ENCODE peak calls at places on chromosome 7, in six cellular contexts. T is GM12892, L is transverse colon, N is spleen, S is GM12891, I is suprapubic skin. P is an unnamed sample.

GRCh38 chr7:94888542-94888941 is 18.9 kb upstream of the PPP1R9A start:
- DNase-seq in T (no peak), L (peak), N (no peak), S (no peak), I (no peak), P (peak)

GRCh38 chr7:39465055-39465929 is 100.9 kb upstream of the YAE1 start:
- DNase-seq in T (peak), L (peak), N (no peak), S (peak), I (no peak), P (peak)

GRCh38 chr7:38795596-38795995 is 113.4 kb downstream of the VPS41 start:
- DNase-seq in T (no peak), L (no peak), N (no peak), S (no peak), I (no peak), P (no peak)

GRCh38 chr7:23471090-23471859 is 984 bp upstream of the IGF2BP3 start:
- DNase-seq in T (peak), L (peak), N (peak), S (peak), I (no peak), P (no peak)

GRCh38 chr7:102106625-102107024 is 180.0 kb upstream of the SH2B2 start:
- DNase-seq in T (no peak), L (no peak), N (peak), S (no peak), I (no peak), P (no peak)

GRCh38 chr7:14748461-14748860 is 154.1 kb downstream of the DGKB start:
- DNase-seq in T (no peak), L (no peak), N (no peak), S (no peak), I (no peak), P (no peak)

GRCh38 chr7:24755541-24756416 is 1.5 kb downstream of the GSDME start:
- DNase-seq in T (peak), L (no peak), N (no peak), S (no peak), I (no peak), P (no peak)

GRCh38 chr7:4791738-4792536 is 16.5 kb downstream of the AP5Z1 start:
- DNase-seq in T (no peak), L (peak), N (peak), S (peak), I (no peak), P (peak)

GRCh38 chr7:134520130-134520529 is 7.2 kb upstream of the AKR1B10 start:
- DNase-seq in T (no peak), L (no peak), N (no peak), S (no peak), I (no peak), P (no peak)

GRCh38 chr7:12054830-12055229 is 156.3 kb upstream of the TMEM106B start:
- DNase-seq in T (no peak), L (no peak), N (no peak), S (no peak), I (no peak), P (no peak)

GRCh38 chr7:1607686-1608085 is 37.9 kb upstream of the PSMG3 start:
- DNase-seq in T (no peak), L (no peak), N (peak), S (no peak), I (no peak), P (no peak)

GRCh38 chr7:135232087-135232486 is 1.6 kb upstream of the STRA8 start:
- DNase-seq in T (no peak), L (no peak), N (no peak), S (no peak), I (no peak), P (no peak)

GRCh38 chr7:47915066-47915976 is 32.9 kb downstream of the PKD1L1 start:
- DNase-seq in T (no peak), L (no peak), N (no peak), S (no peak), I (no peak), P (no peak)

GRCh38 chr7:44318296-44318695 is 7.1 kb downstream of the CAMK2B start:
- DNase-seq in T (no peak), L (no peak), N (no peak), S (no peak), I (no peak), P (no peak)

GRCh38 chr7:17302575-17303142 is 4.2 kb downstream of the AHR start:
- DNase-seq in T (no peak), L (no peak), N (no peak), S (no peak), I (no peak), P (no peak)

GRCh38 chr7:128427289-128427891 is 17.6 kb upstream of the IMPDH1 start:
- DNase-seq in T (no peak), L (no peak), N (no peak), S (no peak), I (no peak), P (peak)

GRCh38 chr7:117076426-117076943 is 123.2 kb downstream of the ST7 start:
- DNase-seq in T (no peak), L (no peak), N (no peak), S (no peak), I (no peak), P (no peak)

GRCh38 chr7:105454058-105454739 is 65.5 kb upstream of the SRPK2 start:
- DNase-seq in T (no peak), L (no peak), N (no peak), S (no peak), I (no peak), P (no peak)

GRCh38 chr7:115356139-115356746 is 434.3 kb downstream of the MDFIC start:
- DNase-seq in T (no peak), L (no peak), N (no peak), S (peak), I (no peak), P (no peak)

GRCh38 chr7:101216001-101216859 is 1.2 kb downstream of the PLOD3 start:
- DNase-seq in T (no peak), L (no peak), N (no peak), S (no peak), I (no peak), P (no peak)

GRCh38 chr7:77570330-77571011 is 33.4 kb downstream of the PTPN12 start:
- DNase-seq in T (no peak), L (no peak), N (no peak), S (no peak), I (no peak), P (no peak)

GRCh38 chr7:747186-747585 is 20.1 kb upstream of the PRKAR1B start:
- DNase-seq in T (no peak), L (no peak), N (peak), S (no peak), I (peak), P (no peak)

GRCh38 chr7:66150471-66150870 is 35.8 kb downstream of the CRCP start:
- DNase-seq in T (no peak), L (peak), N (no peak), S (no peak), I (no peak), P (no peak)
- TF ChIP-seq POLR2A in T (no peak), L (no peak), N (no peak), S (no peak), I (no peak), P (no peak)

DNA sequence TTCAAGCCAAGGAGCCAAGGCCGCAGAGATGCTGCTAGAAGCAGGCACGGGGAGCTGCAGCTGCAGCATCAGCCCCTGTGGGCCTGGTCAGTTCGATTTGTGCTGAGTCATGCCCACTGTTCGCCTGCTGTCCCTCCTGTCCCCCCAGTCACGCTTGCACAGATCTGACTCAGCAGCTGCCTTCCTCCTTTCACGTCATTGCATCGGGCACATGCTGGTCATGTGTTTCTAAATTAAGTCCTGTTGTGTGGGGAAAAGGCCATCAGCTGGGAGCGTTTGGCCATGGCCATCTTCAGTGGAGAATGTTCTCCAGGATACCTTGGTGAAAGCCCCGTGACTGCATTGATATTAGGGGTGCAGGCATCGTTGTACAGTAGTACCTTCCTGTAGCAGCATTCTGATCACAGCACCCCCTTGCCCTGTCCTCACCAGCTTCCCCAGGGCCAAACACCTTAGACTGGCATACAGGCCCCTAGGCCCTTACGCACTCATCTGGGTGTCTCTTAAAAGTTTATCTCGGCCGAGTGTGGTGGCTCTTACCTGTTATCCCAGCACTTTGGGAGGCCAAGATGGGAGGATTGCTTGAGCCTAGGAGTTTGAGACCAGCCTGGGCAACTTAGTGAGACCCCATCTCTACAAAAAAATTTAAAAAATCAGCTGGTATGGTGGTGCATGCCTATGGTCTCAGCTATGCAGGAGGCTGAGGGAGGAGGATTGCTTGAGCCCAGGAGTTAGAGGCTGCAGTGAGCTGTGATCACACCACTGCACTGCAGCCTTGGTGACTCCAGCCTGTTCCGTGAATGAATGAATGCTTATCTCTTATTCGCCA is 23.2 kb downstream of the POR start:
- DNase-seq in T (no peak), L (peak), N (no peak), S (no peak), I (peak), P (no peak)
- TF ChIP-seq POLR2AphosphoS5 in T (no peak), L (no peak), N (peak), S (no peak), I (no peak), P (peak)

GRCh38 chr7:27175005-27175625 is 995 bp upstream of the HOXA10 start:
- DNase-seq in T (no peak), L (peak), N (peak), S (no peak), I (peak), P (peak)
- TF ChIP-seq POLR2A in T (no peak), L (peak), N (no peak), S (no peak), I (no peak), P (peak)

DNA sequence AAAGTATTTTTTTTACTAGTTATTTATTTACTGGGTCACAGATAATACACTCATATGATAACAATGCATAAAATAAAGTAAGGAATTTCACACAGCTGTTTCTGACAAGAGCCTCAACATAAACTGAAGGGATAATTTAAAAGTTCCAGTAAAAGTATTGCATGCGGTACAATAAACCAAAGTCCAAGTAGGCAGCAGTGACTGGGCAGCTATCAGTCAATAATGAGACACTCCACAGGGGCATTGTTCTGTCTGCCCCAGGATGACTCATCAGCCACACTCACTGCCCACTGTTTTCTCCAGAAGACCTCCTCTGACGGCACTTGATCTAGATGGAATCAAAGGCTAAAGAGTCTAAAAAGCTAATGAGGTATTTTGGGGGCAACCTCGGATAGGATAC is 174.8 kb downstream of the AVL9 start:
- DNase-seq in T (no peak), L (peak), N (no peak), S (no peak), I (no peak), P (no peak)
- TF ChIP-seq POLR2AphosphoS5 in T (no peak), L (peak), N (no peak), S (no peak), I (no peak), P (no peak)

DNA sequence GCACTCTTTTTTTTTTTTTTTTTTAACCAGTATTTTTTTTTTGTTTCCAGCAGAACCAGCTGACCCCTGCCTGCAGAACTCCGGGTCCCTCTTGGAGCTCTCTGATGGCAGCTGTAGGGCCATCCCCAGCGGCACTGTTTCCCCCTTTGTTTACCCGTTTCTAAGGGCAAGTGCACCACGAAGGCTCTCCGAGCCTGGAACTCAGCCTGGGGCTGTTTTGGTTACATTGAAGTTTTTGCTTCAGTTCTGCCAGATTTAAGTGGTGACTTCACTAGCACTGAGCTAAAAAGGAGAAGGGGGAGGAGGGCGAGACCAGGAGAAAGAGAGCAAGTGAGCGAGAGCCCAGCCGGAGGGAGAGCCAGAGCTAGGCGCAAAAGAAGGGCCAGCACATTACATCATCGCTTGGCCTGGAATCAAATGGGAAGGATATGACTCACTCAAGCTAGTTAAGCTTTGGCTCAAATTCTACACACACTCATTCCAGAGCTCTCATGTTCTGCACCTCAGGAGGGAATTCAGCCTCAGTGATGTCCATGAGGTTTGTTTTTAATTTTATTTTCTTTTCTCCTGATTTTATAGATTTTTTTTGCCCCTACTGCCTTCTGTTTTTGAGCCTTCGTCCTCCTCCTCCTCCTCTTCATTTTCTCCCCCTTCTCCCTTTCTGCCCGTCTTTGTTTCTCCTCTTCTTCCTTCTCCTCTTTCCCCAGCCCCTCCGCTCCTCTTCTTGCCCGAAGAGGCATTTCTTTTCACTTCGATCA is 272.3 kb downstream of the TRIL start:
- DNase-seq in T (no peak), L (peak), N (peak), S (no peak), I (peak), P (peak)
- TF ChIP-seq POLR2A in T (no peak), L (peak), N (no peak), S (no peak), I (no peak), P (peak)

GRCh38 chr7:129434846-129435318 is 650 bp downstream of the STRIP2 start:
- DNase-seq in T (peak), L (peak), N (peak), S (no peak), I (no peak), P (no peak)
- TF ChIP-seq POLR2AphosphoS5 in T (no peak), L (no peak), N (no peak), S (no peak), I (no peak), P (no peak)

GRCh38 chr7:158733762-158734494 is 29.3 kb upstream of the NCAPG2 start:
- DNase-seq in T (no peak), L (no peak), N (no peak), S (no peak), I (no peak), P (no peak)

GRCh38 chr7:158733220-158733519 is 28.6 kb upstream of the NCAPG2 start:
- DNase-seq in T (no peak), L (no peak), N (no peak), S (no peak), I (no peak), P (no peak)

GRCh38 chr7:158734861-158735260 is 30.3 kb upstream of the NCAPG2 start:
- DNase-seq in T (no peak), L (no peak), N (no peak), S (no peak), I (no peak), P (no peak)

GRCh38 chr7:158737064-158737695 is 32.6 kb upstream of the NCAPG2 start:
- DNase-seq in T (no peak), L (no peak), N (no peak), S (no peak), I (no peak), P (no peak)

DNA sequence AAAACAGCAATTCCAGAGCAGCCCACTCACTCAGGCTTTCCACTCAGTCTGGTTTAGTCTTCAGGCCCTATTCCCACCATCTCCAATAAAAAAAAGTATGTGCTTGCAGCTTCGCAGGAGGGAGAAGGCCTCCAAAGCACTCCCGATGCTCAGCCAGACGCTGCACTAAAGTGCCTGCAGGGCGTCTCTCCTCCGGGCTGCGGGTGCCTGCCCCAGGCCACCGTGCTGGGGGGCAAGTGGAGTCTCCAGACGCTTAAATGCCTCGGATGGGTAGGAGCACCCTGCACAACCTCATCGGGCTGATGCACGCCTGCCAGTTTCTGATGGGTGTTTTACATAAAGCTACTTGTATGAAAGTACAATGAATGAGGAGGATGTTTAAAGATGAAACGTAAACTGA is 31.3 kb upstream of the NCAPG2 start:
- DNase-seq in T (no peak), L (no peak), N (no peak), S (no peak), I (no peak), P (no peak)
- TF ChIP-seq POLR2A in T (no peak), L (no peak), N (no peak), S (no peak), I (no peak), P (no peak)

DNA sequence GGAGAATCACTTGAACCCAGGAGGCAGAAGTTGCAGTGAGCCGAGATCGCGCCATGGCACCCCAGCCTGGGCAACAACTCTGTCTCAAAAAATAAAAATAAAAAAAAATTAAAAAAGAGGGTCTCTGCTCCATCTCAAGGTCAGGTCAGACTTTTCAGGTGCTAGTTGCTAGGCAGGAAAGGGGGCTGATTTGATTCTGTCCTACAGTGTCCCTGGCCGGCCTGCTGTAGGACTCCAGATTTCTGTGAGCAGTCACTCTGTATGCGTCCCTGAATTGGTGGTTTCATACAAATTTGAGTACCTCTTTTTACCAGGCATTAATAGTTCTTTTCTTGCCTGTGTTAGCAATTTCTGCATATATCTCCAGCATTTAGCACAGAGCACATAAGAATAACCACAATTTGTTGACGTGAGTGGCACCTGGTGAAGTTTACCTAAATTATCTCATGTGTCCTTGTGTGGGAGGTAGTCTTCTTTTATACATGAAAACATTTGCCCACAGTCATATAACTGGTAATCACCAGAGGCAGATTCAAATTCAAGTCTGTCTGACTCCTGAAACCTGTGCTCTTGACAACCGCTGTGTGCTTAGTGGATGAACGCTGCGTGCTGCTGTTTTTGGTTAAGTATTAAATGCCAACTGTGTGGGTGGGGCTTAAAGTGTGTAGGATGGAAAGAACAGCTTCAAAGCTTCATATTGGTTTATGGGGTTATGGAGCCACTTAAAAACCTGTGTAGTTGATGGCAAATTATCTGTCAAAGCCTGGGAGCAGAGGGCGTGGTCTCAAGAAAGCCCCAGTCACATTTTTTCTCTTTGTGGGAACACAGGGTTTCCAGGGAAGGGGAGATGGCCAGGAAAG is 3.2 kb upstream of the ZNF775 start:
- DNase-seq in T (no peak), L (peak), N (no peak), S (no peak), I (no peak), P (no peak)
- TF ChIP-seq POLR2AphosphoS5 in T (no peak), L (no peak), N (no peak), S (no peak), I (no peak), P (no peak)

P was measured in prostate gland.